ENCODE peak calls at places on chromosomes 11 and 22, in five cellular contexts. P is GM23338, N is GM23248, G is IMR-90, F is neuronal stem cell. R is an unnamed sample.

GRCh38 chr11:102252339-102252891 is 64.9 kb upstream of the BIRC3 start:
- DNase-seq in P (no peak), F (no peak), N (peak; percentile 78), G (peak; percentile 73), R (peak; percentile 39)

GRCh38 chr11:2808850-2809847 is 76.4 kb downstream of the CDKN1C start:
- DNase-seq in N (no peak), P (no peak), G (no peak), F (no peak), R (no peak)

GRCh38 chr11:18490319-18490718 is 34.7 kb downstream of the LDHAL6A start:
- DNase-seq in N (peak; percentile 27), F (no peak), P (no peak), G (peak; percentile 2), R (no peak)

GRCh38 chr11:61999141-61999975 is 31.9 kb upstream of the FTH1 start:
- DNase-seq in N (no peak), F (no peak), G (no peak), P (no peak), R (no peak)

GRCh38 chr11:95835351-95835750 is 45.1 kb downstream of the CEP57 start:
- DNase-seq in N (no peak), G (peak; percentile 46), P (no peak), F (no peak), R (peak; percentile 46)

GRCh38 chr11:74330065-74330858 is 18.8 kb upstream of the P4HA3 start:
- DNase-seq in N (peak; percentile 83), G (peak; percentile 80), F (no peak), P (no peak), R (peak; percentile 78)

GRCh38 chr11:47593492-47593933 is 698 bp downstream of the C1QTNF4 start:
- DNase-seq in N (no peak), P (no peak), F (no peak), G (no peak), R (no peak)

GRCh38 chr11:75667268-75667830 is 1.5 kb downstream of the MAP6 start:
- DNase-seq in G (no peak), F (peak; percentile 26), N (peak; percentile 48), P (peak; percentile 67), R (no peak)

GRCh38 chr11:35274909-35275807 is 136.2 kb downstream of the CD44 start:
- DNase-seq in F (no peak), P (peak; percentile 20), G (no peak), N (peak; percentile 71), R (no peak)

GRCh38 chr22:42926034-42926433 is 69.0 kb upstream of the ARFGAP3 start:
- DNase-seq in N (no peak), P (no peak), F (no peak), G (no peak), R (no peak)

GRCh38 chr11:92180664-92181251 is 43.9 kb upstream of the FAT3 start:
- DNase-seq in N (peak; percentile 80), F (no peak), P (peak; percentile 19), G (peak; percentile 47), R (peak; percentile 82)

GRCh38 chr11:107916671-107917241 is 11.5 kb upstream of the RAB39A start:
- DNase-seq in P (peak; percentile 73), F (no peak), N (peak; percentile 40), G (no peak), R (no peak)

GRCh38 chr11:115959098-115959497 is 454.9 kb upstream of the CADM1 start:
- DNase-seq in P (no peak), F (no peak), N (no peak), G (no peak), R (no peak)

GRCh38 chr11:29293825-29294224 is 723.0 kb downstream of the KCNA4 start:
- DNase-seq in N (peak; percentile 77), G (peak; percentile 94), F (no peak), P (no peak), R (peak; percentile 87)

GRCh38 chr11:74605403-74605802 is 13.0 kb downstream of the POLD3 start:
- DNase-seq in F (no peak), N (no peak), G (no peak), P (no peak), R (no peak)

GRCh38 chr11:2933376-2934056 is 4.3 kb upstream of the PHLDA2 start:
- DNase-seq in F (no peak), P (peak; percentile 37), N (peak; percentile 97), G (peak; percentile 75), R (peak; percentile 66)

GRCh38 chr11:6611092-6612007 is 666 bp downstream of the TAF10 start:
- DNase-seq in P (peak; percentile 38), N (peak; percentile 58), G (peak; percentile 21), F (no peak), R (no peak)

GRCh38 chr22:33461698-33462434 is 403.7 kb upstream of the SYN3 start:
- DNase-seq in N (no peak), P (no peak), G (no peak), F (no peak), R (no peak)

GRCh38 chr22:46078241-46079092 is 71.9 kb upstream of the PPARA start:
- DNase-seq in N (peak; percentile 95), G (no peak), F (no peak), P (peak; percentile 57), R (peak; percentile 74)

GRCh38 chr22:26610983-26611382 is 6.8 kb downstream of the CRYBB1 start:
- DNase-seq in G (peak; percentile 22), F (no peak), P (no peak), N (peak; percentile 47), R (peak; percentile 35)

GRCh38 chr11:128207861-128208321 is 379.5 kb downstream of the ETS1 start:
- DNase-seq in P (no peak), N (peak; percentile 85), G (peak; percentile 91), F (no peak), R (peak; percentile 97)

GRCh38 chr11:29279716-29280115 is 737.1 kb downstream of the KCNA4 start:
- DNase-seq in N (no peak), P (no peak), G (no peak), F (no peak), R (no peak)

GRCh38 chr11:27451528-27451927 is 21.1 kb downstream of the LGR4 start:
- DNase-seq in P (no peak), F (no peak), N (peak; percentile 78), G (no peak), R (peak; percentile 48)

GRCh38 chr11:27455667-27456066 is 16.9 kb downstream of the LGR4 start:
- DNase-seq in N (no peak), G (no peak), F (no peak), P (no peak), R (no peak)

GRCh38 chr11:27453701-27454100 is 18.9 kb downstream of the LGR4 start:
- DNase-seq in P (no peak), N (no peak), G (no peak), F (no peak), R (no peak)

GRCh38 chr11:27456140-27456801 is 16.3 kb downstream of the LGR4 start:
- DNase-seq in P (no peak), N (peak; percentile 80), F (no peak), G (peak; percentile 50), R (peak; percentile 61)

GRCh38 chr11:27452147-27452546 is 20.4 kb downstream of the LGR4 start:
- DNase-seq in P (no peak), N (no peak), G (no peak), F (no peak), R (no peak)
- H2AFZ ChIP-seq in P (no peak overlapping the region), N (no peak overlapping the region), G (no peak overlapping the region), F (no peak overlapping the region), R (no peak overlapping the region)

GRCh38 chr11:63970902-63971301 is 3.5 kb upstream of the COX8A start:
- DNase-seq in G (no peak), N (no peak), F (no peak), P (no peak), R (no peak)
- H2AFZ ChIP-seq in G (no peak overlapping the region), N (no peak overlapping the region), F (no peak overlapping the region), P (no peak overlapping the region), R (no peak overlapping the region)

GRCh38 chr11:73178092-73178539 is 36.0 kb upstream of the FCHSD2 start:
- DNase-seq in G (peak; percentile 81), N (peak; percentile 90), P (peak; percentile 89), F (peak; percentile 56), R (peak; percentile 59)
- H2AFZ ChIP-seq in G (peak overlapping the region; percentile 79), N (peak overlapping the region; percentile 68), P (no peak overlapping the region), F (no peak overlapping the region), R (peak overlapping the region; percentile 64)

GRCh38 chr11:57358991-57359390 is 20.8 kb downstream of the P2RX3 start:
- DNase-seq in F (no peak), G (no peak), N (no peak), P (no peak), R (no peak)
- H2AFZ ChIP-seq in F (peak overlapping the region; percentile 45), G (no peak overlapping the region), N (no peak overlapping the region), P (no peak overlapping the region), R (no peak overlapping the region)